ENCODE peak calls at places on chromosomes 1 and 21, in four cellular contexts. One of them, this sample, is unnamed.

GRCh38 chr1:53501065-53502005 is 42.1 kb downstream of the DMRTB1 start:
- DNase-seq in DND-41: no peak
- DNase-seq in K562: no peak
- DNase-seq in IMR-90: no peak
- DNase-seq in this sample: no peak

GRCh38 chr1:185957441-185958363 is 223.5 kb downstream of the HMCN1 start:
- DNase-seq in DND-41: no peak
- DNase-seq in K562: no peak
- DNase-seq in IMR-90: no peak
- DNase-seq in this sample: no peak

GRCh38 chr1:110085666-110086065 is 15.2 kb upstream of the ALX3 start:
- DNase-seq in IMR-90: no peak
- DNase-seq in DND-41: no peak
- DNase-seq in K562: no peak
- DNase-seq in this sample: no peak

GRCh38 chr21:15732290-15732995 is 2.7 kb downstream of the USP25 start:
- DNase-seq in K562: peak
- DNase-seq in IMR-90: peak
- DNase-seq in DND-41: peak
- DNase-seq in this sample: peak

GRCh38 chr1:85200367-85200869 is 398 bp downstream of the SYDE2 start:
- DNase-seq in IMR-90: no peak
- DNase-seq in K562: peak
- DNase-seq in DND-41: no peak
- DNase-seq in this sample: no peak

GRCh38 chr1:44390277-44390676 is 14.8 kb upstream of the RNF220 start:
- DNase-seq in DND-41: no peak
- DNase-seq in K562: no peak
- DNase-seq in IMR-90: peak
- DNase-seq in this sample: no peak

GRCh38 chr1:49197081-49197480 is 420.4 kb upstream of the BEND5 start:
- DNase-seq in K562: no peak
- DNase-seq in DND-41: no peak
- DNase-seq in IMR-90: no peak
- DNase-seq in this sample: no peak

GRCh38 chr1:224205438-224205840 is 22.4 kb downstream of the DEGS1 start:
- DNase-seq in IMR-90: peak
- DNase-seq in K562: peak
- DNase-seq in DND-41: peak
- DNase-seq in this sample: no peak

GRCh38 chr1:115768549-115768948 is at the start of gene CASQ2:
- DNase-seq in DND-41: no peak
- DNase-seq in K562: no peak
- DNase-seq in IMR-90: no peak
- DNase-seq in this sample: no peak

GRCh38 chr1:58883037-58883887 is 99.4 kb upstream of the JUN start:
- DNase-seq in K562: peak
- DNase-seq in DND-41: no peak
- DNase-seq in IMR-90: peak
- DNase-seq in this sample: peak

GRCh38 chr1:36781098-36781497 is 253.2 kb downstream of the GRIK3 start:
- DNase-seq in IMR-90: no peak
- DNase-seq in DND-41: no peak
- DNase-seq in K562: no peak
- DNase-seq in this sample: no peak

GRCh38 chr21:29676395-29676794 is 263.4 kb downstream of the GRIK1 start:
- DNase-seq in IMR-90: no peak
- DNase-seq in DND-41: no peak
- DNase-seq in K562: no peak
- DNase-seq in this sample: no peak

GRCh38 chr1:168609133-168609715 is 32.8 kb downstream of the XCL1 start:
- DNase-seq in DND-41: no peak
- DNase-seq in K562: peak
- DNase-seq in IMR-90: peak
- DNase-seq in this sample: no peak

GRCh38 chr1:239053269-239053668 is 333.1 kb upstream of the CHRM3 start:
- DNase-seq in DND-41: no peak
- DNase-seq in K562: no peak
- DNase-seq in IMR-90: no peak
- DNase-seq in this sample: no peak

GRCh38 chr1:228825840-228826484 is 90.7 kb downstream of the RHOU start:
- DNase-seq in K562: no peak
- DNase-seq in IMR-90: no peak
- DNase-seq in DND-41: no peak
- DNase-seq in this sample: no peak

GRCh38 chr21:38256599-38257302 is at the start of gene KCNJ15:
- DNase-seq in IMR-90: no peak
- DNase-seq in DND-41: no peak
- DNase-seq in K562: no peak
- DNase-seq in this sample: no peak

GRCh38 chr1:116763787-116764465 is 9.7 kb downstream of the CD2 start:
- DNase-seq in DND-41: peak
- DNase-seq in K562: peak
- DNase-seq in IMR-90: no peak
- DNase-seq in this sample: peak

GRCh38 chr21:45367402-45368351 is 37.3 kb upstream of the COL18A1 start:
- DNase-seq in IMR-90: no peak
- DNase-seq in DND-41: no peak
- DNase-seq in K562: no peak
- DNase-seq in this sample: no peak

GRCh38 chr1:192147626-192148025 is 10.6 kb upstream of the RGS18 start:
- DNase-seq in IMR-90: peak
- DNase-seq in DND-41: no peak
- DNase-seq in K562: no peak
- DNase-seq in this sample: no peak

GRCh38 chr1:19398309-19398760 is 86.2 kb downstream of the SLC66A1 start:
- DNase-seq in DND-41: no peak
- DNase-seq in K562: no peak
- DNase-seq in IMR-90: peak
- DNase-seq in this sample: no peak

GRCh38 chr1:244326757-244327156 is 125.0 kb downstream of the ADSS2 start:
- DNase-seq in IMR-90: no peak
- DNase-seq in K562: no peak
- DNase-seq in DND-41: no peak
- DNase-seq in this sample: no peak

GRCh38 chr1:66925944-66926343 is 1.2 kb downstream of the MIER1 start:
- DNase-seq in IMR-90: no peak
- DNase-seq in DND-41: no peak
- DNase-seq in K562: peak
- DNase-seq in this sample: no peak

GRCh38 chr1:39507230-39507928 is 15.9 kb downstream of the BMP8A start:
- DNase-seq in IMR-90: no peak
- DNase-seq in K562: peak
- DNase-seq in DND-41: no peak
- DNase-seq in this sample: no peak

GRCh38 chr1:26556041-26556440 is 26.5 kb downstream of the RPS6KA1 start:
- DNase-seq in DND-41: no peak
- DNase-seq in K562: no peak
- DNase-seq in IMR-90: no peak
- DNase-seq in this sample: no peak

DNA sequence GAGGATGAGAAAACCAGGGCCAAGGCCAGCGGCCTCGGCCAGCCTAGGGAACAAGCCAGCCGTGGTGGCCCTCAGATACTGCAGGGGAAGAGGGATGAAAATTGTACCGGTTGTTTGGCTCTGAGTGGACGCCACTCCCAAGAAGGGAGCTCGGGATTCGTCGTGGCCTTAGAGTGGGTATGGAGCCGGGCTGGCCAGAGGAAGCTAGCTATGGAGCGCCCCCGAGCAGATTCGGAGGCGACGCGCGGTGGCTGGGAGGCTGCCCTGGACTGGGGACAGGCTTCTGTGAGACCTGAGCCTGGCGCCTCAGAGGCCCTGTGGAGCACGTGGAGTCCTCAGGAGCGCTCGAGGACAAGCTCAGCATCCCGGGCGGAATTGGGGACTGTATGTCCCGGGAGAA is 2.7 kb downstream of the PRRX1 start:
- DNase-seq in K562: no peak
- DNase-seq in DND-41: no peak
- DNase-seq in IMR-90: no peak
- DNase-seq in this sample: no peak
- H3K4me3 ChIP-seq in K562: no peak
- H3K4me3 ChIP-seq in DND-41: no peak
- H3K4me3 ChIP-seq in IMR-90: no peak
- H3K4me3 ChIP-seq in this sample: no peak

DNA sequence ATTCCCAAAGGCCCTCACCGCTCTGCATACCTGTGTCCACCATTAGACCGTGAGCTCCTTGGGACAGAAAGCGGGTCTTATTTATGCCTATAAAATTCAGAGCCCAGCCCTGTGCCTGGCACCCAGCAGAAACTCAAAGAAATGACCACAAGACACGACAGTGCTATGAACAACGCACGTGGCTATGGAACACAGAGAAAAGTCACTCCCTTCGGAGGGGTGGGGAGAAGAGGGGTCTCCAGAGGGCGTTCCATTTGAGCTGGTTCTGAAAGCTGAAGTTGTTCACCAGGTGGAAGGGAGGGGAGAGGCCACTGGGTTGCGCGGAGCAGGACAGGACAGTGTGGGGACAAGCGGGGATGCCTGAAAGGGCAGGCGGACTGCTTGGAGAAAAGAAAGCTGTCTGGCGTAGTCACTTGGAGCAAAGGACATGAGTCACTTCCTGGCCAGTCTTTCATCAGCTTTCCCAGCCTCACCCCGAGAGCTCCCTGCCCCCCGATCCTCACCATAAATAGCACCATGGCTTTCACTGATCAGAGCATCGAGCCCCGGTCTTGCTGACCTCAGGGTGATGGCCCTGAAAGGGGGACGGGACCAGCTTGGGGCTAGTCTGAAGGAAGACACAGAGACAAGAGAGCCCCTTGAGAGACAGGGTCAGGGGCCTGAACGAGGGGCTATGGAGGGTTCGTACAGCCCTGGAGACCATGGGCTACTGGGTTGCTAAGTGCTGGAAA is 28.5 kb downstream of the ECE1 start:
- DNase-seq in DND-41: no peak
- DNase-seq in IMR-90: peak
- DNase-seq in K562: peak
- DNase-seq in this sample: no peak
- H3K4me3 ChIP-seq in DND-41: no peak
- H3K4me3 ChIP-seq in IMR-90: no peak
- H3K4me3 ChIP-seq in K562: peak
- H3K4me3 ChIP-seq in this sample: no peak

DNA sequence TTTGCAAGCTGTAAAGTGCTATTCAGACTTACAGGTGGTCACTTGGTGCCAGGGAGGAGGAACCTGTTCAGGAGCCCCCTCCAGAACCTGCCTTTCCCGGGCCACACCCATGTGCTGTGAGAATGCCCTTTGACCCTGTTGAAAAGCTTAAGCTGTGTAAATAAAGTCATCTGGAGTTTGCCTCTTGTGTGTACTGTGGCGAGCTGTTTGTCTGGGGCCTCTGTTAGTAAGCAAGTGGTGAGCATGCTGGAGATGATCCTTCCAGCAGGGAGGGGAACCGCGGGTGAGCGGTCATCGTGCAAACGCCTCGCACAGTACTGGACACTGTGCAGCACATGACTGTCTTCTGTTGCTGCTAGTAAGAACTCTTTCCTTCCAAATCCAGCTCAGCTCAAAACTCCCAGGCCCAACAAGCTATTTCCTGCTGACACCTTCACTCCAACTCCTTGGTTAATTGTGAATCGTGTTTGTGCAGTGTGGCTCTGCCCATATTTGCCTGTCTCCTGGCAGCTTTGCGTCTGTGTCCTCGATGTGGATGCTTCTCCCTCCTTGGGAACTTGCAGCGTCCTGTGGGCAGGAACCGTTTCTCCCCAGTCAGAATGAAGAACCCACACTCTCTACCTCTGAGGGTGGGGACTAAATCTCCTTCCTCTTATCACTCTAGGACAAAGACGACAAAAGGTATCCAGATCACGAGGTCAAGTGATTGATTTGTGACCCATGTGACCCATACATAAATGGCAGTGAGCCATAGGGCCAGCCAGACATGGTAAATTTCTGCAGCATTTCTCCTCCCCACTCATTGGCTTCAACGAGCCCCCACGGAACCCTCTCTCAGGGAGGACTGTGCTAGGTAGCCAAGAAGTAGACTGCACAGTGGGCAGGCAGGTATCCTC is 13.9 kb upstream of the BTG2 start:
- DNase-seq in K562: no peak
- DNase-seq in IMR-90: no peak
- DNase-seq in DND-41: no peak
- DNase-seq in this sample: no peak
- H3K4me3 ChIP-seq in K562: no peak
- H3K4me3 ChIP-seq in IMR-90: no peak
- H3K4me3 ChIP-seq in DND-41: no peak
- H3K4me3 ChIP-seq in this sample: no peak

GRCh38 chr1:206471415-206471801 is 1.1 kb downstream of the IKBKE start:
- DNase-seq in DND-41: no peak
- DNase-seq in K562: no peak
- DNase-seq in IMR-90: no peak
- DNase-seq in this sample: no peak
- H3K4me3 ChIP-seq in DND-41: peak
- H3K4me3 ChIP-seq in K562: no peak
- H3K4me3 ChIP-seq in IMR-90: peak
- H3K4me3 ChIP-seq in this sample: peak

GRCh38 chr1:51768971-51769601 is 109.4 kb downstream of the NRDC start:
- DNase-seq in IMR-90: peak
- DNase-seq in DND-41: peak
- DNase-seq in K562: peak
- DNase-seq in this sample: peak
- H3K4me3 ChIP-seq in IMR-90: no peak
- H3K4me3 ChIP-seq in DND-41: no peak
- H3K4me3 ChIP-seq in K562: no peak
- H3K4me3 ChIP-seq in this sample: no peak

GRCh38 chr1:63326106-63326472 is 3.7 kb downstream of the FOXD3 start:
- DNase-seq in IMR-90: no peak
- DNase-seq in DND-41: no peak
- DNase-seq in K562: no peak
- DNase-seq in this sample: no peak
- H3K4me3 ChIP-seq in IMR-90: no peak
- H3K4me3 ChIP-seq in DND-41: no peak
- H3K4me3 ChIP-seq in K562: no peak
- H3K4me3 ChIP-seq in this sample: no peak

GRCh38 chr1:176850871-176851270 is 313.6 kb downstream of the ASTN1 start:
- DNase-seq in K562: no peak
- DNase-seq in DND-41: no peak
- DNase-seq in IMR-90: no peak
- DNase-seq in this sample: no peak
- H3K4me3 ChIP-seq in K562: no peak
- H3K4me3 ChIP-seq in DND-41: no peak
- H3K4me3 ChIP-seq in IMR-90: no peak
- H3K4me3 ChIP-seq in this sample: no peak